ENCODE peak calls at places on chromosomes 13 and 19, in four cellular contexts. V, Z, N and L are unnamed samples.

GRCh38 chr13:106372199-106373160 is 163.0 kb downstream of the EFNB2 start:
- DNase-seq in V (no peak), Z (no peak), N (no peak), L (no peak)

GRCh38 chr13:21872795-21873194 is 201.9 kb downstream of the FGF9 start:
- DNase-seq in V (no peak), Z (no peak), N (no peak), L (no peak)

GRCh38 chr13:84455143-84455905 is 573.0 kb upstream of the SLITRK1 start:
- DNase-seq in V (no peak), Z (no peak), N (peak; percentile 4), L (no peak)

GRCh38 chr13:41059466-41059865 is 1.8 kb upstream of the WBP4 start:
- DNase-seq in V (no peak), Z (no peak), N (no peak), L (no peak)

GRCh38 chr13:51134763-51135365 is 23.8 kb upstream of the C13orf42 start:
- DNase-seq in V (no peak), Z (no peak), N (no peak), L (no peak)

GRCh38 chr19:12757544-12758274 is 6.1 kb downstream of the BEST2 start:
- DNase-seq in V (peak; percentile 84), Z (peak; percentile 52), N (peak; percentile 70), L (no peak)

GRCh38 chr19:42531313-42531712 is 3.0 kb upstream of the CEACAM1 start:
- DNase-seq in V (no peak), Z (no peak), N (no peak), L (no peak)

GRCh38 chr13:20814224-20814910 is 40.6 kb upstream of the EEF1AKMT1 start:
- DNase-seq in V (no peak), Z (no peak), N (no peak), L (no peak)

GRCh38 chr19:55250262-55251036 is 8.4 kb downstream of the PPP6R1 start:
- DNase-seq in V (no peak), Z (no peak), N (no peak), L (no peak)

GRCh38 chr19:30450101-30450500 is 77.9 kb downstream of the ZNF536 start:
- DNase-seq in V (no peak), Z (no peak), N (no peak), L (no peak)

GRCh38 chr19:6739884-6740588 is 556 bp downstream of the TRIP10 start:
- DNase-seq in V (peak; percentile 75), Z (no peak), N (no peak), L (no peak)

GRCh38 chr19:15180451-15181390 is 20.1 kb downstream of the NOTCH3 start:
- DNase-seq in V (peak; percentile 88), Z (no peak), N (peak; percentile 37), L (no peak)

GRCh38 chr19:14165986-14166385 is 29.6 kb upstream of the ASF1B start:
- DNase-seq in V (no peak), Z (no peak), N (no peak), L (no peak)

GRCh38 chr13:67299731-67300130 is 69.6 kb upstream of the PCDH9 start:
- DNase-seq in V (no peak), Z (no peak), N (no peak), L (no peak)

GRCh38 chr19:34041922-34042521 is 130.3 kb upstream of the LSM14A start:
- DNase-seq in V (peak; percentile 63), Z (peak; percentile 46), N (peak; percentile 36), L (peak; percentile 24)

GRCh38 chr13:67772807-67773453 is 542.8 kb upstream of the PCDH9 start:
- DNase-seq in V (no peak), Z (no peak), N (no peak), L (no peak)

GRCh38 chr13:20160346-20161274 is at the start of gene GJA3:
- DNase-seq in V (peak; percentile 67), Z (no peak), N (no peak), L (no peak)

GRCh38 chr19:31350693-31351211 is 1.5 kb upstream of the TSHZ3 start:
- DNase-seq in V (peak; percentile 82), Z (no peak), N (no peak), L (no peak)

GRCh38 chr13:104442541-104442940 is 1376.3 kb upstream of the SLC10A2 start:
- DNase-seq in V (no peak), Z (no peak), N (no peak), L (no peak)

GRCh38 chr13:37144661-37145060 is 39.2 kb upstream of the CSNK1A1L start:
- DNase-seq in V (no peak), Z (no peak), N (no peak), L (no peak)

GRCh38 chr19:18422530-18423191 is 3.5 kb downstream of the SSBP4 start:
- DNase-seq in V (no peak), Z (no peak), N (no peak), L (no peak)

GRCh38 chr13:74144269-74144668 is 10.1 kb upstream of the KLF12 start:
- DNase-seq in V (no peak), Z (no peak), N (no peak), L (no peak)

GRCh38 chr13:97911311-97912138 is 42.0 kb upstream of the IPO5 start:
- DNase-seq in V (peak; percentile 13), Z (peak; percentile 21), N (peak; percentile 19), L (peak; percentile 2)

GRCh38 chr19:57465680-57466381 is 8.9 kb upstream of the VN1R1 start:
- DNase-seq in V (peak; percentile 27), Z (peak; percentile 59), N (peak; percentile 57), L (no peak)

DNA sequence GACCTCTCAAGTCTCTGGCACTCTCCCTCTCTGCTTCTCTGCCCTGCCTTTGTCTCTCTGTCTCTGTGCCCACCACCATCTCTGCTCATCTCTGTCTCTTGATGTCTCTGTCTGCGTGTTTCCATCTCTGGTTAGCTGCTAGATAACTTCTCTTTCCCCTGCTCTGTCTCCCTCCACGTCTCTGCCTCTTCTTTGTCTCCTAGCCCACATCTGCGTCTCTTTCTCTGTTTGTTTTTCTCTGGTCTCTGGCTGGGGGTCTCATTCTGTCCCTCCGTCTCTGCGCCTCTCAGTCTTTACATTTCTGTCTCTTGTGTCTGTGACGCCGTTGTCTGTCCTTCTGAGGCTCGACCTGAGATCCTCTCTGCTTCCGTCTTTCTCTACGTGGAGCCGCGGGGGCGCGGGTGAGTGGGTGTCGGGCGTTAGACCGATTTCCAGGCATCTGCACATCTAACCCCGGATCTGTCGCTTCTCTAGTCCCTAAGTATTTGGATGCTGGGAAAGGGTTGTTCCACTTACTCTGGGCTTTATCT is 386 bp downstream of the GIPR start:
- DNase-seq in V (no peak), Z (no peak), N (no peak), L (no peak)
- TF ChIP-seq REST in V (no peak), Z (no peak), N (no peak), L (no peak)

GRCh38 chr19:1061987-1062386 is 5.0 kb upstream of the ARHGAP45 start:
- DNase-seq in V (no peak), Z (no peak), N (no peak), L (no peak)

GRCh38 chr19:1063030-1063908 is 3.7 kb upstream of the ARHGAP45 start:
- DNase-seq in V (peak; percentile 77), Z (peak; percentile 78), N (no peak), L (no peak)

GRCh38 chr19:1060689-1061088 is 6.3 kb upstream of the ARHGAP45 start:
- DNase-seq in V (no peak), Z (no peak), N (no peak), L (no peak)

GRCh38 chr19:1063909-1064660 is 2.9 kb upstream of the ARHGAP45 start:
- DNase-seq in V (peak; percentile 30), Z (no peak), N (no peak), L (no peak)

DNA sequence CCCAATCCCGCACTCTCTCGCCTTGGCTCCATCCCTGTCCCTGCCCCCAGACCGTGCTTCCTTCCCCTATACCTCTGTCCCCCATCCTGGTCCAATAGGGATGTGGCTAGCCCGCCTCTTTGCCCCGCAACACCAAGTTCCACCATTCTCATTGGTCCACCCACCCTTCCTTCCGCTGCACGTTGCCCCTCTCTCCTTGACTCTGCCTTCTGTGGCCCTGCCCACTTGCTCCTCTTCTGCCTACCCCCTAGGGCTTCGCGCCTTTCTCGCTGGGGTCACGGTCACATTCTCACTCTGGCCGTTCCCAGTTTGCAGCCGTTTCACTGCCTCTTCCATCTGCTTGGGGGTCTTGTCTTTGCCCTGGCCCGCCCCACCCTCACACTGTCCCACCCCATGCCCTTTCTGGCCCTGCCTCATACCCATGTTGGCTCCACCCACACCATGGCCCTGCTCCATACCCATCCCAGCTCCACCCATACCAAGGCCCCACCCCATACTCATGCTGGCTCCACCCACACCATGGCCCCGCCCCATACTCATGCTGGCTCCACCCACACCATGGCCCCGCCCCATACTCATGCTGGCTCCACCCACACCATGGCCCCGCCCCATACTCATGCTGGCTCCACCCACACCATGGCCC is 4.5 kb upstream of the ARHGAP45 start:
- DNase-seq in V (peak; percentile 81), Z (no peak), N (no peak), L (no peak)
- TF ChIP-seq TCF7L2 in V (no peak), Z (no peak), N (no peak), L (no peak)

GRCh38 chr19:38228491-38229439 is 4.7 kb upstream of the DPF1 start:
- DNase-seq in V (peak; percentile 76), Z (no peak), N (no peak), L (no peak)
- TF ChIP-seq REST in V (no peak), Z (no peak), N (no peak), L (no peak)

DNA sequence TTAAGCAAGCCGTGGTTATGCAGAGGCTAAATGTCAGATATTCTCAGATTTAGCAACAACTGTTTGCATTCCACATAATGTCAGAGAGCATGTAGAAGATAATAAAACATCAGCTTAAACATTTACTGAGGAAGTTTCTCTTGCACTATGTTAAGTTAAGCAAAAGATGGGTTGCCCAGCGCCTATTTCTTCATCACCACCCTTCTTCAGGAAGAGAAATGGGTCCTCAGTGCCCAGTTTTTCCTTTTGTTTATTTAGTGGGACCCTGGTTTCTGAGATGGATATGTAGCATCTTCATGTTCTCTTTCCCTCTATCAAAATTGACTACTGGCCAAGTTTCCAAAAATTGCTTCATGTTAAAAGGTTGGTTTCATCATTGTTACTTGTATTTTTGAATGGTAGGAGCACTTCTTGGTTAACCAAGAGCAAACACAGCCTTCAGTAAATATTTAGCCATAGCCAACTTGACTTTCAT is 356.8 kb downstream of the RFC3 start:
- DNase-seq in V (no peak), Z (no peak), N (no peak), L (no peak)
- TF ChIP-seq TCF7L2 in V (no peak), Z (no peak), N (no peak), L (no peak)

DNA sequence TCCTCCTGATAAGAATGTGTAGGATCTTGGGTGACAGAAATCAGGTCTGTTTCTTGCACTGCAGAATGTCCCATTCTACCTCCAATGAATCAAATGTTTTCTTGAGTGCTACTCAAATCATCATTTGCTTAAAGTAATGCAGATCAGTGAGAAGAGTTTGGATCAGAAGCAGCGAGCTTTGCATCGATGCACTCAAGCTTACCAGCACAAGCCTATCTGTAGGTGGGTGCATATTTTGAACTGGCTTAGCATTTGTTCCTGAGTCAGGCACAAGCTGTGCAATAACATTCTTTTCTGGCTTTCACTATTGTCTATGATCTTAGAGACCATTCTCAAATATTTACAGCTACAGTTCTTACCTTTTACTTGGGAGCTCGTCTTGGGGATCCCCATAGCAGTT is 109.5 kb downstream of the UBL3 start:
- DNase-seq in V (no peak), Z (no peak), N (no peak), L (no peak)
- TF ChIP-seq REST in V (no peak), Z (no peak), N (no peak), L (no peak)